ENCODE peak calls at places on chromosomes 5 and 9, in nine cellular contexts. H, D, J, K, S, C, B, R and X are unnamed samples.

GRCh38 chr5:150763023-150763793 is 4.4 kb upstream of the DCTN4 start:
- DNase-seq in R (no peak), D (peak; percentile 68), J (peak; percentile 87), H (peak; percentile 58), C (peak; percentile 62), K (no peak), S (no peak), B (no peak), X (peak; percentile 72)

GRCh38 chr9:134369416-134370212 is 43.4 kb downstream of the RXRA start:
- DNase-seq in C (no peak), K (no peak), J (no peak), H (no peak), S (no peak), R (no peak), D (no peak), B (no peak), X (no peak)

GRCh38 chr9:75889977-75890540 is 414 bp upstream of the PCSK5 start:
- DNase-seq in K (no peak), D (peak; percentile 75), J (peak; percentile 62), C (peak; percentile 57), B (no peak), S (no peak), R (no peak), H (peak; percentile 27), X (peak; percentile 90)

GRCh38 chr9:131101207-131101964 is 5.1 kb downstream of the AIF1L start:
- DNase-seq in J (no peak), S (no peak), R (no peak), H (no peak), C (no peak), K (no peak), D (no peak), B (no peak), X (no peak)

GRCh38 chr5:179297486-179298180 is 47.6 kb downstream of the ADAMTS2 start:
- DNase-seq in R (no peak), J (no peak), K (no peak), H (no peak), S (no peak), C (no peak), B (no peak), D (no peak), X (no peak)

GRCh38 chr9:73916016-73916673 is 581.0 kb upstream of the RORB start:
- DNase-seq in B (no peak), K (no peak), D (no peak), H (no peak), S (no peak), C (no peak), R (no peak), J (no peak), X (peak; percentile 17)

GRCh38 chr9:78324068-78324650 is 27.2 kb downstream of the PSAT1 start:
- DNase-seq in R (no peak), K (no peak), J (no peak), S (no peak), D (no peak), H (no peak), B (no peak), C (no peak), X (no peak)

GRCh38 chr9:113143432-113144227 is 7.2 kb upstream of the SLC31A2 start:
- DNase-seq in D (no peak), K (no peak), H (no peak), C (no peak), B (no peak), J (no peak), R (no peak), S (no peak), X (no peak)

GRCh38 chr5:83400712-83401111 is 70.8 kb upstream of the VCAN start:
- DNase-seq in B (no peak), S (no peak), D (no peak), J (no peak), H (no peak), K (no peak), R (no peak), C (no peak), X (no peak)

GRCh38 chr5:113140837-113141661 is 164.5 kb downstream of the DCP2 start:
- DNase-seq in B (no peak), K (no peak), S (no peak), J (peak; percentile 42), D (peak; percentile 84), C (no peak), R (no peak), H (peak; percentile 28), X (peak; percentile 95)

GRCh38 chr5:180441577-180441976 is 52.6 kb upstream of the CNOT6 start:
- DNase-seq in K (no peak), C (no peak), B (no peak), D (peak; percentile 71), R (no peak), S (no peak), J (no peak), H (no peak), X (peak; percentile 5)

DNA sequence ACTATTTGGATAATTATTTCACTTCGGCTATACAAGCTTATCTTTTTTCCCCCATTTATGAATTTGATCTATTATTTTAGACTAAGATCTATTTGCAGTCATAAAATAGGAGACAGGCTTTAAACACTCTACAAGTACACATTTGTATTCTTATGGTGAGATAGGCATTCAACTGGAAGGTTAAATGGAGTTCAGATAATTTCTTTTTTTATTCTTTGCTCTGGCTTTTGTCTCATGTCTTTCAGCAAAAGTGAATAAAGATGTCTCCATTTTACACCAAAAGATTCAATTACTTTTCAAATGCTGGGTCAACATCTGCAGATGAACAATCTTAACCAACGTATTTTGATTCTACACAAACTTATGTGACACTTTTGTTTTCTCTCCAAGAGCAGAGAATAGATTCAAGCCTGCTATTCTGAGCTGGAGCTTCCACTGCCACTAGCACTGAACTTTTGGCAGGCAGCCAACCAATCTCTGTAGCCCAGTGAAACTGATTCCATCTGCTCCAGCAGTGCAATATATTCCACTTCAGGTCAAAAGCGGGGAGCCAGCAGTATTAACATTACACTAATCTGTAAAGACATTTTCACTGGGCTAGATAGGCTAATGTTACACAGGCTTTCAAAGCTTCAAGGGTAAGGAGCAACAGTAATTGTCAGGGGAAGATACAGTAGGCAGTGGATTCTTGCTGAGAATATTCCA is 452.0 kb upstream of the ZNF608 start:
- DNase-seq in J (peak; percentile 77), C (peak; percentile 44), R (no peak), K (peak; percentile 47), B (peak; percentile 49), D (peak; percentile 92), S (no peak), H (no peak), X (peak; percentile 96)
- H3K4me1 ChIP-seq in J (peaks cover 12% of the 10 kb centered on the region), C (peaks cover 2% of the 10 kb centered on the region), R (no peaks in the 10 kb centered on the region), K (peaks cover 41% of the 10 kb centered on the region), B (no peaks in the 10 kb centered on the region), D (peaks cover 3% of the 10 kb centered on the region), S (no peaks in the 10 kb centered on the region), H (no peaks in the 10 kb centered on the region), X (no peaks in the 10 kb centered on the region)

GRCh38 chr9:132168347-132168746 is 6.5 kb downstream of the NTNG2 start:
- DNase-seq in S (no peak), C (no peak), J (no peak), K (no peak), B (no peak), D (no peak), H (peak; percentile 27), R (no peak), X (no peak)

GRCh38 chr9:132169672-132170392 is 8.0 kb downstream of the NTNG2 start:
- DNase-seq in C (no peak), B (peak; percentile 31), D (peak; percentile 43), H (peak; percentile 41), K (peak; percentile 74), R (peak; percentile 41), S (peak; percentile 55), J (no peak), X (peak; percentile 69)

GRCh38 chr9:132172185-132172584 is 10.3 kb downstream of the NTNG2 start:
- DNase-seq in H (no peak), R (no peak), J (no peak), S (no peak), B (no peak), K (no peak), D (no peak), C (no peak), X (no peak)

GRCh38 chr9:132168851-132169250 is 7.0 kb downstream of the NTNG2 start:
- DNase-seq in S (no peak), H (no peak), D (no peak), B (no peak), R (no peak), C (no peak), J (no peak), K (no peak), X (no peak)

DNA sequence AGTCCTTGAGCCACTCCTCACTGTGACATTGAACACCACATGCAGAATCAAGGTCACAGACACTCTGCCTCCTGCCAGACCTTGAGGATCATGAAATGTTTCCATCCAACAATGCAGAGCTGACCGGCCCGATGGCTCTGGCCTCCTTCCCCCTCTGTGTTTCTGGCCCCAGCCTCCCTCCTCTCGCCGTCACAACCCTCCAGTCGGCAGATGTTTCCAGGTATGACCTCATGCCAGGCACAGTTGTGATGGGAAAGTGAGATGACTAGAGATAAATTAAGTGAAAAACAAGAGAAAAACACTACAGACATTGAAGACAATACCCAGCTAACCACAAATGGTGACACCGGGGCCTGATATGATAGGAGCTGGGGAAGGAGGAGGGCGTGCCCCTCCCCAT is 9.8 kb downstream of the NTNG2 start:
- DNase-seq in H (no peak), D (no peak), K (no peak), C (no peak), R (no peak), B (no peak), S (no peak), J (no peak), X (no peak)
- H3K4me1 ChIP-seq in H (no peaks in the 10 kb centered on the region), D (no peaks in the 10 kb centered on the region), K (no peaks in the 10 kb centered on the region), C (no peaks in the 10 kb centered on the region), R (no peaks in the 10 kb centered on the region), B (no peaks in the 10 kb centered on the region), S (no peaks in the 10 kb centered on the region), J (no peaks in the 10 kb centered on the region), X (peaks cover 3% of the 10 kb centered on the region)

GRCh38 chr9:133134419-133135190 is 13.6 kb upstream of the RALGDS start:
- DNase-seq in K (no peak), R (no peak), H (peak; percentile 35), S (no peak), D (no peak), B (no peak), J (no peak), C (no peak), X (no peak)
- H3K4me1 ChIP-seq in K (peaks cover 24% of the 10 kb centered on the region), R (peaks cover 80% of the 10 kb centered on the region), H (peaks cover 31% of the 10 kb centered on the region), S (peaks cover 99% of the 10 kb centered on the region), D (peaks cover 33% of the 10 kb centered on the region), B (peaks cover 40% of the 10 kb centered on the region), J (peaks cover 78% of the 10 kb centered on the region), C (peaks cover 28% of the 10 kb centered on the region), X (peaks cover 46% of the 10 kb centered on the region)

DNA sequence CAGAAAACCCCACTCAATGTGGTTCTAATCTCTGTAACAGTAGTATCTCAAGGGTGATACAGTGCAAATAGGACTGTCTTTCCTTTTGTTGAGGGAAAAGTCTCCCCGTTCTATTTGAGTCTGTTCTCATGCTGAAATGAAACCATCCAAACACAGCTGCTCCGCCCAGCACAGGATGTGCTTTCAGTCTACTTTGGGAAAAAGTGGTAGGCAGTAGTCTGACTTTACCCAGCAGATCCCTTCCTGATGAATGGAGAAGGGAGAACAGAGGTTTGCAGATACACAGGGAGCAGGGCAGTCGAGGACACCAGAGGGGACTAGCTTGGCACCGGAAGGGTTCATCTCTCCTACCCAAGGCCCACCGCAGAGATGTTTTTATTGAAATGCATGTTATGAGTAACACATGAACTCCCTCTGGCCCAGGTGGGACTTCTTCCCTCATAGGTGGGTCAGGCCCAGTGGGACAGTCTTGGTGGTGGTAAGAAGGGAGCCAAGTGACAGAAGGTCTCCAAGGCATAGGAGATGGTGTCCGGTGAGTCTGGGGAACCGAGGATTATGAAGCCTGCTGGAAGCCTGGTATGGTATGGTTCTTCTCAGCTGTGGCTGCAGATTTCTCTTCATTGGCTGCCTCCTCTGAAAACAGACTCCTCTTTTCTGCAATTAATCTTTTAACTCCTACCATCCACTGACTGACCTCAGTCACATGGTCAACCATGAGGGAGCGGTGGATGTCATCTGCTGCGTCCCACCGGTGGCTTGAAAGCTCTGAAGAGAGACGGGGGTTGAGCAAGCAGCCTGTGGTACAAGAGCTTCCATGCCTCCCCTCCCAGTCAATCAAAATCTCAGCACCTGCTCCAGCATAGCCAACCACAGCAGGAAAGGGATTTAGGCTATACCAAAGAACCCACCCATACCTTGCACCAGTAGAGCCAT is 3.0 kb downstream of the EIF4EBP3 start:
- DNase-seq in J (no peak), C (no peak), H (no peak), D (no peak), K (no peak), B (no peak), R (no peak), S (no peak), X (no peak)
- H3K4me1 ChIP-seq in J (peaks cover 24% of the 10 kb centered on the region), C (peaks cover 15% of the 10 kb centered on the region), H (peaks cover 30% of the 10 kb centered on the region), D (peaks cover 15% of the 10 kb centered on the region), K (peaks cover 22% of the 10 kb centered on the region), B (peaks cover 20% of the 10 kb centered on the region), R (peaks cover 43% of the 10 kb centered on the region), S (peaks cover 50% of the 10 kb centered on the region), X (peaks cover 45% of the 10 kb centered on the region)